ENCODE peak calls at places on chromosomes 12 and 14, in six cellular contexts. D is GM06990, U is neural progenitor cell, Z is uterus, M is AG04450, B is PC-9. X is an unnamed sample.

GRCh38 chr14:72739446-72740405 is 154.2 kb downstream of the DPF3 start:
- DNase-seq in D (no peak), U (no peak), Z (no peak), M (no peak), B (no peak), X (no peak)

GRCh38 chr14:33062881-33063280 is 124.2 kb downstream of the NPAS3 start:
- DNase-seq in D (no peak), U (no peak), Z (no peak), M (no peak), B (no peak), X (no peak)

GRCh38 chr12:126963825-126964224 is 1303.1 kb upstream of the TMEM132C start:
- DNase-seq in D (no peak), U (no peak), Z (no peak), M (no peak), B (no peak), X (no peak)

GRCh38 chr12:90484130-90484529 is 470.8 kb downstream of the CCER1 start:
- DNase-seq in D (no peak), U (no peak), Z (no peak), M (no peak), B (no peak), X (no peak)

GRCh38 chr14:103517626-103518415 is 4.8 kb downstream of the CKB start:
- DNase-seq in D (no peak), U (no peak), Z (peak; percentile 53), M (no peak), B (no peak), X (no peak)

GRCh38 chr12:94145231-94145979 is 3.0 kb upstream of the PLXNC1 start:
- DNase-seq in D (no peak), U (peak; percentile 21), Z (peak; percentile 29), M (no peak), B (no peak), X (peak; percentile 30)

GRCh38 chr14:32055175-32055574 is 21.9 kb upstream of the ARHGAP5 start:
- DNase-seq in D (no peak), U (no peak), Z (no peak), M (no peak), B (no peak), X (no peak)

GRCh38 chr14:77142289-77142814 is 761 bp upstream of the ZDHHC22 start:
- DNase-seq in D (no peak), U (peak; percentile 77), Z (no peak), M (no peak), B (no peak), X (no peak)

DNA sequence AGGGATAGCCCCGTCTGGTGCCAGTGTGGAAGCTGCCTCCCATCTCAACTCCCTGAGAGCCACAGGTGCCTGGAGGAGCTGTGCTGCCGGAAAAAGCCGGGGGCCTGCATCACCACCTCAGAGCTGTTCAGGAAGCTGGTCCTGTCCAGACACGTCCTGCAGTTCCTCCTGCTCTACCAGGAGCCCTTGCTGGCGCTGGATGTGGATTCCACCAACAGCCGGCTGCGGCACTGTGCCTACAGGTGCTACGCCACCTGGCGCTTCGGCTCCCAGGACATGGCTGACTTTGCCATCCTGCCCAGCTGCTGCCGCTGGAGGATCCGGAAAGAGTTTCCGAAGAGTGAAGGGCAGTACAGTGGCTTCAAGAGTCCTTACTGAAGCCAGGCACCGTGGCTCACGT is 25.5 kb upstream of the P2RX4 start:
- DNase-seq in D (no peak), U (no peak), Z (no peak), M (no peak), B (no peak), X (no peak)
- TF ChIP-seq CTCF in D (no peak), U (no peak), Z (no peak), M (no peak), B (no peak), X (no peak)

DNA sequence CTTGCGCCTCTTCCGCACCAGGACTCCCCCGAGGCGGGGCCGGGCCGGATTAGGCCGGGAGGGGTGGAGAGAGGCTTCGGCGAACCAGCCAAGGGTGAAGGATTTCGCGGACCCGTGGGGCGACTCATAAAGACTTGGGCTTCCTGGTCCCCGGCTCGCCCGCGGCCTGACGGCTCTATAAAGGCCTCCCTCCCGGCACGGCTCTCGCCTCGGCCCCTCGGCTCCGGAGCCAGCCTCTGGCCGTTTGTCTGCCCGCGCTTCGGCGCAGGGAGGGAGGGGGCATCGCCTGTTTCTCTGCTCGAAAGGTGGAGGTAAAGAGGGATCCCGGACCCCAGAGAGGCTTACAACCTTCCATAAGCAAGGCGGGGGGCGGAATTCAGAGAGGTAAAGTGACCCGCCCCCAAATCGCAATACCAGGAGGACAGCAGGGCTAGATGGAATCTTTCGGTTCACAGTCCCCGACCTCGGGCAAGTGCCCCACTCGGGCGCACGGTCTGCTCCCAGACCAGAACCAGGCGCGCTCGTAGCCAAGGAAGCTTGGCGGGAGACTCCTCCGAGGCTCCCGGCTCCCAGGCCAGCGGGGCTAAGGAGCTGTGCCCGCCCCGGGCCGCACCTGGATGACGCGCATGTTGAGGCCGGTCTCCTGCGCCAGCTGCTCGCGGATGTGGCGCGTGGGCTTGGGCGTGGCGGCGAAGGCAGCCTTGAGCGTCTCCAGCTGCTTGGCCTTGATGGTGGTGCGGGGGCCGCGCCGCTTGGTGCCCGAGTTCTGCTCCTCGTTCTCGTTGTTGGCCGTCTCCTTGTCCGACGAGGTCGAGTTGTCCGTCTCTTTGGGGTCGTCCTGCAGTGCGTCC is 3.9 kb downstream of the LHX5 start:
- DNase-seq in D (no peak), U (peak; percentile 82), Z (no peak), M (no peak), B (no peak), X (no peak)
- H3K4me3 ChIP-seq in D (no peak overlapping the region), U (peak overlapping the region; percentile 95), Z (no peak overlapping the region), M (peak overlapping the region; percentile 47), B (no peak overlapping the region), X (peak overlapping the region; percentile 24)

GRCh38 chr12:121441555-121441954 is 41.6 kb downstream of the RNF34 start:
- DNase-seq in D (no peak), U (no peak), Z (no peak), M (no peak), B (no peak), X (no peak)
- TF ChIP-seq CTCF in D (no peak), U (no peak), Z (no peak), M (peak; percentile 9), B (peak; percentile 29), X (no peak)

GRCh38 chr12:6853626-6854025 is 1.7 kb downstream of the USP5 start:
- DNase-seq in D (no peak), U (no peak), Z (no peak), M (no peak), B (no peak), X (no peak)
- H3K4me3 ChIP-seq in D (peak overlapping the region; percentile 80), U (peak overlapping the region; percentile 73), Z (no peak overlapping the region), M (peak overlapping the region; percentile 77), B (peak overlapping the region; percentile 83), X (peak overlapping the region; percentile 71)

DNA sequence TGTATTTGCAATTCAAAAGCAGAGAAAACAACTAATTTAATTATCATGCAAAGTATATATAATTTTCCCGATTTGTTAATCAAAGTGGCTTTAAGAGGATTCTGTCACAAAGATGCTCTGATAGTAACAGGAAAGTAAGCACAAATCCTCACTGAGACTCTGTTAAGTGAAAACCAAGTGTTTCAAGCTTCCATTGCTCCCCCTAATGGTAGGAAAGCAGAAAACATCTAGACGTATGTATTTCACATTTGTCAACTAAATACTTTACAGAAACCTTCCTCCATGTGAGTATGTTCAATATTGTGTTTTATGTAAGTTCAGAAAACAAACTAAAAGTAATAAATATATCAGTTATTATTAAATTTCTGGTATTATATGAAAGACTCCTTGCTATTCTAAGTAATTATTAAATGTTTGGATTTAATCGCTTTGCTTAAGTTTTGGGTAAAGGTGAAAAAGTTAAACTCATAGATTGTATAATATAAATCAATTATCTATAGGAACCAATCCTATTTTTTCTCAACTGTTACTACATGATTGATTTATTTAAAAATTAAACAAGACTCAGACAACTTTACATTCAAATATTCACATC is 1.5 kb upstream of the NTS start:
- DNase-seq in D (peak; percentile 9), U (peak; percentile 71), Z (no peak), M (peak; percentile 13), B (no peak), X (peak; percentile 72)
- TF ChIP-seq CTCF in D (peak; percentile 72), U (peak; percentile 83), Z (peak; percentile 65), M (peak; percentile 88), B (peak; percentile 83), X (peak; percentile 72)

GRCh38 chr12:108449478-108449877 is 65.6 kb upstream of the FICD start:
- DNase-seq in D (no peak), U (no peak), Z (no peak), M (no peak), B (no peak), X (no peak)
- H3K4me3 ChIP-seq in D (no peak overlapping the region), U (no peak overlapping the region), Z (no peak overlapping the region), M (no peak overlapping the region), B (no peak overlapping the region), X (no peak overlapping the region)

GRCh38 chr12:21308785-21309184 is 25.9 kb downstream of the SLCO1A2 start:
- DNase-seq in D (no peak), U (no peak), Z (no peak), M (no peak), B (no peak), X (no peak)
- TF ChIP-seq CTCF in D (no peak), U (no peak), Z (no peak), M (no peak), B (no peak), X (no peak)

DNA sequence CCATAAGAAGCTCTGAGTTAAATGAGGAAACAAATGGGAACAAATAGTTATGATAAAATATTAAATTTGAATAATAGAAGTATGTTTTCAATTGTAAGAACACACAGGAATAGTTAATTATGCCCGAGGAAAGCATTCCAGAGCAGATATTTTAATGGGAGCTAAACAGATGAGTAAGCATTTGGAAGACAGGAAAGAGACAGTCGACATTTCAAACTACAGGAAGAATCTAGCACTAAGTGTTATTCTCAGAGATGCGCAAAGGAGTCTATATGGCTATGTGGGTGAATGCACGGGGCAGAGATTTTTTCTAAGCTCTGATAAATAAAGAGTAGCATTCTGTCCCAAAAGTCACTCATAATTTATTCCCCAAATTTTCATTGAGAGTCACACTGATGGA is 64.5 kb upstream of the SSTR1 start:
- DNase-seq in D (no peak), U (no peak), Z (no peak), M (no peak), B (no peak), X (peak; percentile 67)
- H3K4me3 ChIP-seq in D (no peak overlapping the region), U (no peak overlapping the region), Z (no peak overlapping the region), M (no peak overlapping the region), B (no peak overlapping the region), X (peak overlapping the region; percentile 16)

X was measured in foreskin fibroblast.